ENCODE peak calls at places on chromosome 9, in ten cellular contexts. Z is A549, X is neural crest cell, J is hepatocyte, P is AG10803, H is cardiac fibroblast, D is GM12865, G is endothelial cell, L is stomach, K is OCI-LY7. I is an unnamed sample.

GRCh38 chr9:86573886-86574285 is 219.7 kb upstream of the TUT7 start:
- DNase-seq in Z (no peak), X (no peak), J (no peak), P (peak), H (no peak), D (no peak), G (no peak), L (no peak), K (no peak), I (no peak)

GRCh38 chr9:135081264-135081660 is 6.2 kb upstream of the OLFM1 start:
- DNase-seq in Z (no peak), X (no peak), J (no peak), P (no peak), H (no peak), D (no peak), G (no peak), L (no peak), K (no peak), I (no peak)

GRCh38 chr9:29203216-29203930 is 1630.1 kb upstream of the C9orf72 start:
- DNase-seq in Z (no peak), X (no peak), J (peak), P (no peak), H (no peak), D (no peak), G (no peak), L (no peak), K (no peak), I (no peak)

GRCh38 chr9:114370251-114370984 is 17.4 kb downstream of the AKNA start:
- DNase-seq in Z (no peak), X (no peak), J (no peak), P (no peak), H (no peak), D (no peak), G (no peak), L (no peak), K (peak), I (no peak)

GRCh38 chr9:115002371-115003120 is 72.2 kb upstream of the TNFSF8 start:
- DNase-seq in Z (no peak), X (no peak), J (no peak), P (peak), H (no peak), D (no peak), G (no peak), L (no peak), K (no peak), I (no peak)

GRCh38 chr9:37971691-37972090 is 67.8 kb upstream of the SLC25A51 start:
- DNase-seq in Z (no peak), X (no peak), J (no peak), P (no peak), H (no peak), D (peak), G (no peak), L (no peak), K (no peak), I (no peak)

GRCh38 chr9:134058716-134059115 is 9.1 kb downstream of the BRD3 start:
- DNase-seq in Z (no peak), X (no peak), J (no peak), P (peak), H (peak), D (no peak), G (no peak), L (peak), K (no peak), I (peak)

GRCh38 chr9:5493597-5494511 is 16.5 kb upstream of the PDCD1LG2 start:
- DNase-seq in Z (peak), X (no peak), J (no peak), P (peak), H (peak), D (peak), G (no peak), L (no peak), K (peak), I (peak)

GRCh38 chr9:30574355-30575151 is 1809.9 kb upstream of the ACO1 start:
- DNase-seq in Z (peak), X (no peak), J (no peak), P (no peak), H (no peak), D (no peak), G (no peak), L (no peak), K (no peak), I (no peak)

GRCh38 chr9:131642496-131643083 is 97.3 kb downstream of the PRRT1B start:
- DNase-seq in Z (no peak), X (no peak), J (no peak), P (no peak), H (no peak), D (peak), G (no peak), L (no peak), K (no peak), I (no peak)

GRCh38 chr9:36151306-36152210 is 15.0 kb downstream of the GLIPR2 start:
- DNase-seq in Z (no peak), X (no peak), J (no peak), P (peak), H (peak), D (peak), G (no peak), L (peak), K (peak), I (peak)

GRCh38 chr9:128007566-128008138 is 26.9 kb upstream of the EEIG1 start:
- DNase-seq in Z (peak), X (no peak), J (peak), P (peak), H (peak), D (peak), G (peak), L (peak), K (peak), I (peak)

GRCh38 chr9:37430841-37431597 is 8.5 kb downstream of the GRHPR start:
- DNase-seq in Z (no peak), X (peak), J (peak), P (no peak), H (peak), D (no peak), G (no peak), L (no peak), K (no peak), I (no peak)

GRCh38 chr9:33988219-33988890 is 60.3 kb downstream of the UBAP2 start:
- DNase-seq in Z (no peak), X (no peak), J (no peak), P (no peak), H (peak), D (peak), G (no peak), L (no peak), K (no peak), I (no peak)

GRCh38 chr9:93122721-93123221 is 11.3 kb downstream of the NINJ1 start:
- DNase-seq in Z (no peak), X (no peak), J (peak), P (no peak), H (no peak), D (no peak), G (peak), L (no peak), K (no peak), I (no peak)

GRCh38 chr9:134637241-134637640 is 4.4 kb upstream of the COL5A1 start:
- DNase-seq in Z (no peak), X (no peak), J (no peak), P (no peak), H (no peak), D (no peak), G (no peak), L (no peak), K (no peak), I (no peak)

GRCh38 chr9:108163321-108164005 is 673.9 kb upstream of the KLF4 start:
- DNase-seq in Z (peak), X (no peak), J (peak), P (peak), H (peak), D (no peak), G (no peak), L (no peak), K (no peak), I (no peak)

GRCh38 chr9:114180701-114181582 is 25.6 kb downstream of the COL27A1 start:
- DNase-seq in Z (no peak), X (no peak), J (peak), P (peak), H (no peak), D (no peak), G (peak), L (no peak), K (no peak), I (no peak)

GRCh38 chr9:101707708-101708107 is 30.7 kb downstream of the GRIN3A start:
- DNase-seq in Z (no peak), X (no peak), J (no peak), P (no peak), H (no peak), D (no peak), G (no peak), L (no peak), K (no peak), I (no peak)

GRCh38 chr9:117714282-117714681 is 10.1 kb downstream of the TLR4 start:
- DNase-seq in Z (no peak), X (no peak), J (peak), P (no peak), H (no peak), D (peak), G (no peak), L (no peak), K (no peak), I (no peak)

GRCh38 chr9:133519693-133520092 is 5.1 kb downstream of the MYMK start:
- DNase-seq in Z (no peak), X (no peak), J (no peak), P (no peak), H (peak), D (no peak), G (no peak), L (no peak), K (no peak), I (no peak)

GRCh38 chr9:24545285-24545684 is 412 bp downstream of the IZUMO3 start:
- DNase-seq in Z (no peak), X (no peak), J (no peak), P (no peak), H (no peak), D (no peak), G (no peak), L (no peak), K (no peak), I (no peak)

GRCh38 chr9:38068616-38068865 is 486 bp downstream of the SHB start:
- DNase-seq in Z (peak), X (peak), J (peak), P (peak), H (peak), D (peak), G (no peak), L (peak), K (peak), I (no peak)

GRCh38 chr9:33044677-33045282 is 19.7 kb downstream of the DNAJA1 start:
- DNase-seq in Z (peak), X (no peak), J (peak), P (peak), H (peak), D (no peak), G (peak), L (peak), K (no peak), I (no peak)

GRCh38 chr9:2620876-2621677 is 510 bp upstream of the VLDLR start:
- DNase-seq in Z (peak), X (peak), J (peak), P (peak), H (peak), D (peak), G (peak), L (peak), K (no peak), I (peak)

GRCh38 chr9:20403346-20403745 is 219.0 kb downstream of the MLLT3 start:
- DNase-seq in Z (no peak), X (no peak), J (no peak), P (no peak), H (no peak), D (no peak), G (no peak), L (no peak), K (no peak), I (no peak)

GRCh38 chr9:122333169-122333808 is 37.5 kb upstream of the PTGS1 start:
- DNase-seq in Z (no peak), X (no peak), J (no peak), P (no peak), H (no peak), D (no peak), G (no peak), L (no peak), K (no peak), I (no peak)

GRCh38 chr9:98101868-98102273 is 17.2 kb downstream of the TRIM14 start:
- DNase-seq in Z (no peak), X (no peak), J (no peak), P (no peak), H (no peak), D (peak), G (no peak), L (peak), K (peak), I (no peak)

GRCh38 chr9:98099346-98099745 is 19.7 kb downstream of the TRIM14 start:
- DNase-seq in Z (no peak), X (no peak), J (no peak), P (no peak), H (no peak), D (no peak), G (no peak), L (no peak), K (no peak), I (no peak)

GRCh38 chr9:98101416-98101815 is 17.6 kb downstream of the TRIM14 start:
- DNase-seq in Z (no peak), X (no peak), J (no peak), P (no peak), H (no peak), D (no peak), G (no peak), L (no peak), K (peak), I (no peak)

GRCh38 chr9:98097836-98098235 is 21.2 kb downstream of the TRIM14 start:
- DNase-seq in Z (no peak), X (no peak), J (peak), P (no peak), H (no peak), D (peak), G (no peak), L (no peak), K (peak), I (no peak)

DNA sequence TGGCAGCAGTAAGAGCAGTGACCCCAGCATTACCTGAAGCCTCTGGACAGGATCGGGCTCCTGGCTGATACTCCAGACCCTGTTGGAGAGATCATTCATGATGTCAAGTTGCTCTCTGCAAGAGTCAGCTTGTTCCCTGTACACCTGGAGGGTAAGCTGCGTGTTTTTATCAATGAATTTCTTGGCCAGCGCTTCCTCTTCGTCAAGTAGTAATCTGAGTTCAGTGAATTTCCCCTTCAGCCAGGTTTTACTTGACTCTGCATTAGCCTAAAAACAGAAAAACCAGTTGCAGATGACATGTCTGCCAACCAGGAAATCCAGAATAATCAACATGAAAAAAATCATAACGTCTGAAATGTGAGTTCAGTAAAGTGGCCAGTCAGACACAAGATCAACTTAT is 19.1 kb downstream of the TRIM14 start:
- DNase-seq in Z (no peak), X (no peak), J (no peak), P (no peak), H (no peak), D (peak), G (no peak), L (no peak), K (peak), I (no peak)
- TF ChIP-seq CTCF in Z (no peak), X (no peak), J (no peak), P (no peak), H (no peak), D (no peak), G (no peak), L (no peak), K (no peak), I (no peak)

GRCh38 chr9:124197177-124198095 is 60.3 kb upstream of the NEK6 start:
- DNase-seq in Z (no peak), X (no peak), J (no peak), P (no peak), H (no peak), D (peak), G (no peak), L (peak), K (peak), I (no peak)
- TF ChIP-seq CTCF in Z (no peak), X (no peak), J (no peak), P (no peak), H (no peak), D (peak), G (no peak), L (no peak), K (peak), I (no peak)

GRCh38 chr9:129182625-129183494 is 4.8 kb upstream of the IER5L start:
- DNase-seq in Z (peak), X (peak), J (peak), P (no peak), H (peak), D (peak), G (peak), L (no peak), K (no peak), I (no peak)
- TF ChIP-seq CTCF in Z (peak), X (peak), J (peak), P (peak), H (peak), D (peak), G (peak), L (no peak), K (peak), I (peak)

GRCh38 chr9:100437860-100438805 is 11.2 kb downstream of the MSANTD3 start:
- DNase-seq in Z (peak), X (peak), J (peak), P (peak), H (peak), D (peak), G (peak), L (peak), K (peak), I (peak)
- TF ChIP-seq CTCF in Z (peak), X (peak), J (peak), P (peak), H (peak), D (peak), G (peak), L (peak), K (peak), I (peak)

GRCh38 chr9:91682806-91683205 is 259.2 kb upstream of the NFIL3 start:
- DNase-seq in Z (no peak), X (no peak), J (peak), P (peak), H (peak), D (no peak), G (no peak), L (no peak), K (no peak), I (peak)
- TF ChIP-seq CTCF in Z (no peak), X (no peak), J (no peak), P (no peak), H (no peak), D (no peak), G (no peak), L (no peak), K (no peak), I (no peak)